ENCODE peak calls at places on chromosomes 12 and 14, in ten cellular contexts. D is body of pancreas, W is transverse colon, P is stomach, R is IMR-90, M is adrenal gland, Q is sigmoid colon, S is HCT116, O is HepG2, X is uterus. Y is an unnamed sample.
A peak's percentile ranks its signal among the peaks of the same experiment; 100 is the strongest.

GRCh38 chr12:16555630-16556029 is 50.3 kb downstream of the LMO3 start:
- DNase-seq in D (no peak), M (no peak), S (no peak), R (peak; percentile 87), O (no peak), W (no peak), P (no peak), Q (no peak), X (no peak), Y (no peak)

GRCh38 chr12:11067514-11067913 is 5.4 kb upstream of the TAS2R46 start:
- DNase-seq in M (peak; percentile 67), O (no peak), W (peak; percentile 13), S (no peak), R (peak; percentile 10), Q (peak; percentile 71), D (no peak), X (peak; percentile 32), P (no peak), Y (no peak)

GRCh38 chr14:97638864-97639263 is 841.7 kb downstream of the VRK1 start:
- DNase-seq in S (no peak), M (no peak), Q (no peak), P (no peak), O (no peak), X (no peak), W (no peak), D (no peak), R (no peak), Y (no peak)

GRCh38 chr12:120750806-120751205 is 25.2 kb downstream of the ACADS start:
- DNase-seq in M (no peak), R (no peak), X (no peak), Q (no peak), S (no peak), D (no peak), O (no peak), P (no peak), W (no peak), Y (no peak)

GRCh38 chr12:23354800-23355199 is 594.7 kb downstream of the SOX5 start:
- DNase-seq in P (no peak), R (no peak), S (no peak), M (no peak), Q (no peak), O (no peak), W (no peak), X (no peak), D (no peak), Y (no peak)

GRCh38 chr14:54881761-54882401 is 20.7 kb downstream of the GCH1 start:
- DNase-seq in M (no peak), O (no peak), S (no peak), Q (no peak), R (peak; percentile 35), W (no peak), X (no peak), D (no peak), P (no peak), Y (no peak)

GRCh38 chr14:22852940-22853767 is 16.8 kb downstream of the MMP14 start:
- DNase-seq in Q (peak; percentile 94), M (peak; percentile 95), W (peak; percentile 96), D (peak; percentile 87), X (peak; percentile 94), P (peak; percentile 94), O (peak; percentile 86), S (peak; percentile 63), R (peak; percentile 83), Y (peak; percentile 96)

GRCh38 chr12:108568653-108569154 is 6.3 kb downstream of the ISCU start:
- DNase-seq in R (no peak), X (no peak), O (no peak), S (no peak), M (peak; percentile 24), P (no peak), W (peak; percentile 57), Q (no peak), D (no peak), Y (peak; percentile 81)

GRCh38 chr12:111607239-111607638 is 8.1 kb upstream of the ATXN2 start:
- DNase-seq in S (no peak), M (no peak), D (no peak), W (no peak), Q (no peak), P (no peak), R (no peak), X (no peak), O (no peak), Y (no peak)

GRCh38 chr12:92197815-92198214 is 52.2 kb upstream of the BTG1 start:
- DNase-seq in X (no peak), Q (no peak), S (no peak), P (no peak), D (no peak), O (no peak), W (no peak), R (no peak), M (no peak), Y (no peak)

DNA sequence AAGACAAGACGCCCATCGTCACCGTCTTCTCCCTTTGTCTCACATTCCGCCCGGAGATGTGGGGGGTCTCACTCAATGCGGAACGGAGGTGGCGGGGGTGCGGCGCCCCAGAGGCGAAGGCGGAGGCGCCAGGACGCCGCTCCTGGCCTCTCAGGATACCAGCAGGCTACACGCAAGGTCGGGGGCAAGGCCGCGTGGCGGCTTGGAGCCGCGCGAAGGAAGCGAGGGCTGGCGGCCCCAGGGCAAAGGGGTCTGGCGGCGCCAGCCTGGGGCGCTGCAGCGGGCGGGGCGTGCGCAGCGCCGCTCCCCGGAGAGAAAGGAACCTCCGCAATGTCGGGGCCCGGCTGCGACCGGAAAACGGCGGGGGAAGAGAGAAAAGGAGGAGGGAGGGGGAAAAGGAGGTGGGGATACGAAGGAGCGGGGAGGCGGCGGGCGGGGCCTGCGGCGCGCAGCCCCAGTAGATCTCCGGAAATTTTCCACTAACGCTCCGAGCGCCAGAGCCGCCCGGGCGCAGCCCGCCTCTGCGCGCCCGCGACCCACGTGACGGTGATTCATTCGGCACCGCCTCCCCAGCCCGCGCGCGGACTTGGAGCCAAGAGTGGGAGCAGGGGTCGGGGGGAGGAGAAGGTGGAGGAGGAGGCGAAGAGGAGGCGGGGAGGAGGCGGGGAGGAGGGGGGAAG is 10.5 kb upstream of the SLC38A2 start:
- DNase-seq in M (peak; percentile 98), Q (peak; percentile 99), P (peak; percentile 98), D (peak; percentile 97), X (peak; percentile 98), W (peak; percentile 98), R (peak; percentile 97), S (peak; percentile 94), O (peak; percentile 93), Y (peak; percentile 99)
- TF ChIP-seq POLR2A in M (peak; percentile 66), Q (peak; percentile 51), P (no peak), D (peak; percentile 78), X (peak; percentile 93), W (peak; percentile 33), R (no peak), S (no peak), O (no peak), Y (peak; percentile 68)

GRCh38 chr12:53944907-53945847 is 6.5 kb downstream of the HOXC13 start:
- DNase-seq in M (no peak), D (no peak), X (no peak), R (no peak), W (no peak), S (no peak), Q (no peak), P (no peak), O (no peak), Y (peak; percentile 36)

GRCh38 chr12:53941187-53941586 is 2.6 kb downstream of the HOXC13 start:
- DNase-seq in Q (no peak), D (no peak), O (no peak), X (no peak), W (no peak), R (no peak), P (no peak), M (no peak), S (no peak), Y (no peak)

GRCh38 chr12:53941750-53942149 is 3.1 kb downstream of the HOXC13 start:
- DNase-seq in D (no peak), W (no peak), Q (no peak), O (no peak), R (no peak), X (no peak), S (no peak), M (no peak), P (no peak), Y (no peak)

GRCh38 chr12:53942467-53942997 is 3.9 kb downstream of the HOXC13 start:
- DNase-seq in P (no peak), W (no peak), M (no peak), O (no peak), D (no peak), X (no peak), S (no peak), Q (no peak), R (no peak), Y (no peak)

DNA sequence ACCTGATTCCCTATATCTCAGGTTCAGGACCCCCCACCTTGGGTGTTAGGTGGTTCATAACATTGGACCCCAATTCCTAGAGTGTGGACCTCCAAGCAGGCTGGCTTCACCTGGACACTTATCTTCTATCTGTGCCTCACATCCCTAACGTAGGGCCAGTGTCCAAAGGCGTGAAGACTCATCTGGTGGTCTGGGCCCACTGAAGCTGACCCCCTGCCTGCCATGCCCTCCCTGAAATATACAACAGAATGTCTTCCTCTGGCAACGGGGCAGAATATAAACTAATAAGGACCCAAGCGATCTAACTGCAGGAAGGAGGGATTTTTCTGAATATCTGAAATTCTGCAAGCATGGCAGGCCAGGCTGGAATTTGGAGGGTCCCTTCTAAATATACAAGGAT is 5.6 kb downstream of the HOXC13 start:
- DNase-seq in R (no peak), O (no peak), D (no peak), M (no peak), P (no peak), S (no peak), Q (no peak), X (no peak), W (no peak), Y (no peak)
- H3K27me3 ChIP-seq in R (peaks cover 83% of the 10 kb centered on the region), O (peaks cover 11% of the 10 kb centered on the region), D (no peaks in the 10 kb centered on the region), M (peaks cover 94% of the 10 kb centered on the region), P (peaks cover 34% of the 10 kb centered on the region), S (no peaks in the 10 kb centered on the region), Q (peaks cover 59% of the 10 kb centered on the region), X (peaks cover 78% of the 10 kb centered on the region), W (peaks cover 100% of the 10 kb centered on the region), Y (no peaks in the 10 kb centered on the region)

GRCh38 chr12:33588725-33589405 is 149.2 kb upstream of the SYT10 start:
- DNase-seq in D (no peak), S (no peak), M (no peak), O (no peak), W (no peak), P (no peak), R (no peak), Q (no peak), X (no peak), Y (no peak)
- H3K27ac ChIP-seq in D (no peak overlapping the region), S (no peak overlapping the region), M (no peak overlapping the region), O (no peak overlapping the region), W (no peak overlapping the region), P (no peak overlapping the region), R (no peak overlapping the region), Q (no peak overlapping the region), X (no peak overlapping the region), Y (no peak overlapping the region)

GRCh38 chr14:100067971-100068959 is 3.0 kb downstream of the EVL start:
- DNase-seq in R (peak; percentile 50), M (peak; percentile 33), X (no peak), P (peak; percentile 67), D (peak; percentile 59), O (no peak), S (peak; percentile 21), W (peak; percentile 66), Q (no peak), Y (peak; percentile 58)
- TF ChIP-seq POLR2A in R (no peak), M (no peak), X (no peak), P (no peak), D (no peak), O (no peak), S (no peak), W (peak; percentile 16), Q (no peak), Y (no peak)

GRCh38 chr14:74438351-74438915 is 12.4 kb upstream of the SYNDIG1L start:
- DNase-seq in O (no peak), W (no peak), S (no peak), P (no peak), M (no peak), D (no peak), Q (no peak), X (no peak), R (no peak), Y (no peak)
- H3K27me3 ChIP-seq in O (no peaks in the 10 kb centered on the region), W (no peaks in the 10 kb centered on the region), S (peaks cover 55% of the 10 kb centered on the region), P (no peaks in the 10 kb centered on the region), M (no peaks in the 10 kb centered on the region), D (no peaks in the 10 kb centered on the region), Q (no peaks in the 10 kb centered on the region), X (no peaks in the 10 kb centered on the region), R (peaks cover 40% of the 10 kb centered on the region), Y (no peaks in the 10 kb centered on the region)